ENCODE peak calls at places on chromosomes 5 and 9, in six cellular contexts. V is Calu3, J is astrocyte of the spinal cord, D is natural killer cell, E is fibroblast of lung, U is choroid plexus epithelial cell. T is an unnamed sample.

GRCh38 chr5:122129332-122129731 is at the start of gene ZNF474:
- DNase-seq in D (no peak), J (peak; percentile 99), E (peak; percentile 99), U (peak; percentile 99), V (peak; percentile 76), T (peak; percentile 92)

GRCh38 chr5:107383414-107383813 is 287.3 kb downstream of the EFNA5 start:
- DNase-seq in V (no peak), U (peak; percentile 58), D (no peak), E (no peak), J (no peak), T (peak; percentile 85)

GRCh38 chr5:670396-671270 is 22.5 kb downstream of the TPPP start:
- DNase-seq in V (no peak), E (no peak), U (no peak), J (no peak), D (no peak), T (no peak)

GRCh38 chr9:129383415-129384088 is 205.5 kb upstream of the IER5L start:
- DNase-seq in E (peak; percentile 69), V (peak; percentile 63), J (peak; percentile 65), D (peak; percentile 61), U (peak; percentile 81), T (peak; percentile 52)

GRCh38 chr5:127776477-127776876 is 73.3 kb downstream of the CCDC192 start:
- DNase-seq in D (no peak), V (no peak), J (no peak), E (no peak), U (no peak), T (no peak)

GRCh38 chr5:124421584-124421983 is 324.9 kb downstream of the ZNF608 start:
- DNase-seq in U (no peak), D (no peak), E (no peak), J (no peak), V (no peak), T (no peak)

GRCh38 chr5:14713476-14714384 is 49.2 kb downstream of the OTULIN start:
- DNase-seq in J (no peak), E (no peak), U (no peak), V (no peak), D (no peak), T (no peak)

GRCh38 chr5:10866913-10867312 is 105.9 kb upstream of the DAP start:
- DNase-seq in J (no peak), V (no peak), D (no peak), U (peak; percentile 12), E (no peak), T (no peak)

GRCh38 chr5:82111191-82111590 is 139.4 kb downstream of the ATG10 start:
- DNase-seq in U (peak; percentile 91), V (no peak), E (peak; percentile 93), D (no peak), J (peak; percentile 49), T (no peak)

GRCh38 chr5:55918097-55919035 is 67.2 kb downstream of the IL31RA start:
- DNase-seq in J (no peak), E (no peak), U (no peak), V (no peak), D (no peak), T (no peak)

GRCh38 chr9:132235125-132235524 is 73.3 kb downstream of the NTNG2 start:
- DNase-seq in J (no peak), U (no peak), E (no peak), D (no peak), V (no peak), T (no peak)

GRCh38 chr9:132235894-132236661 is 74.2 kb downstream of the NTNG2 start:
- DNase-seq in V (peak; percentile 71), J (peak; percentile 54), U (peak; percentile 75), E (peak; percentile 44), D (peak; percentile 71), T (peak; percentile 70)

GRCh38 chr9:132238026-132238972 is 76.4 kb downstream of the NTNG2 start:
- DNase-seq in E (no peak), U (no peak), V (no peak), D (no peak), J (no peak), T (no peak)

GRCh38 chr9:132237481-132237880 is 75.6 kb downstream of the NTNG2 start:
- DNase-seq in J (no peak), V (no peak), E (no peak), D (no peak), U (no peak), T (peak; percentile 37)

GRCh38 chr9:132236662-132237311 is 74.9 kb downstream of the NTNG2 start:
- DNase-seq in E (no peak), D (no peak), U (no peak), J (no peak), V (no peak), T (no peak)
- TF ChIP-seq CTCF in E (no peak), D (peak; percentile 76), U (no peak), J (no peak), V (peak; percentile 18), T (no peak)

GRCh38 chr5:142801495-142801871 is 31.3 kb downstream of the ARHGAP26 start:
- DNase-seq in U (no peak), J (no peak), D (no peak), E (no peak), V (no peak), T (no peak)

GRCh38 chr5:142800776-142801494 is 30.8 kb downstream of the ARHGAP26 start:
- DNase-seq in U (no peak), V (no peak), J (no peak), E (no peak), D (peak; percentile 29), T (no peak)

GRCh38 chr5:142806769-142807377 is 36.7 kb downstream of the ARHGAP26 start:
- DNase-seq in V (peak; percentile 27), D (no peak), J (no peak), E (no peak), U (no peak), T (no peak)

GRCh38 chr5:142805339-142805738 is 35.2 kb downstream of the ARHGAP26 start:
- DNase-seq in V (no peak), U (no peak), D (no peak), J (no peak), E (no peak), T (no peak)

DNA sequence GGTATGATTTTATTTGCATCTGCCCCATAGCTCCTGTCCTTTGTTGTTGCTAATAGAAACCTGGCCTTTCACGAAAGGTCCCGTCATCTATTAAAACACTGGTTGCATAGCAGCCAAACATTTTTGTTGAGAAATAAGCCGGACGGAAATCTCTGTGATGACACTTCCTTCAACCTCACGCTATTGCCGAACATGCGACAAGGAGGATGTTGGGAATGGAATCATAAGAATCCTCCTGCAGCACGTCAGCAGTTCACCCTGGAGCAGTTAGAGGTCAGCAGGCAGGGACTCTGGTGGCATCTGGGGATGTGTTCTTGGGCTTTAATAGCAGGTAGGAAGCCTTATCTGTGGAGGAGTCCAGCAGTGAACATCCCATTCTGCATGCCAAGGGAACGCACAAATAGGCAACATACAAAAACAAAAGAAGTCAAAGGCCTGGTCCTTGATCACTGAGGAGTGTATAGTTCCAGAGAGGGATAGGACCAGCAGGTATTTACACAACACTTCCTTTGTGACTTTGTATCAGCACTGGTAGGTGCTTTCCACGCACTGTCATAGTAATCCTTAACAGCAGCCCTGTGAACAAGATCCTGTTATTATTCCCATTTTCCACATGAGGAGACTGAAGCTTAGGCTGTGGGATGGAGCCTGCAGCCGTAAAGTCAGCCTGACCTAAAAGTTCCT is 33.4 kb downstream of the ARHGAP26 start:
- DNase-seq in E (no peak), D (no peak), U (peak; percentile 76), J (no peak), V (no peak), T (no peak)
- TF ChIP-seq CTCF in E (no peak), D (no peak), U (no peak), J (no peak), V (no peak), T (no peak)

GRCh38 chr5:60007724-60008123 is 114.2 kb upstream of the PDE4D start:
- DNase-seq in J (no peak), U (no peak), E (no peak), D (no peak), V (no peak), T (no peak)

GRCh38 chr5:60014331-60014730 is 120.8 kb upstream of the PDE4D start:
- DNase-seq in U (no peak), D (no peak), E (no peak), J (no peak), V (no peak), T (no peak)

DNA sequence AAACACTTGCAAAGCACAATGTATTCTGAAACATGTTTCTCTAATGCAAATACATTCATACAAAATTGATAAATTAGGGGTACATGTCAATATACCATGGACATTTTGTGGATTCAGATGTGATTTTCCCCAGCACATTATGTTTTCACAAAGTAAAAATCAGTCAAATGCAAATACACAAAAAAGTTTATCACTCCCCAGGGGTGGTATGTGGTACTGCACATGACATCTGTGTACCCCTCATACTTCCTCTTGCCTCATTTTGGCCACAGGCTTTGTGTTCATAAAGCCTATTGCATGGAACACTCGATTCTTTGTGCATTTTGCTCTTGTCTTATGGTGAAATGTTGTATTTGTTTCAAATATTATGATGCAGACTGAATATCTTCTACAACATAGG is 116.8 kb upstream of the PDE4D start:
- DNase-seq in U (no peak), D (no peak), E (no peak), J (no peak), V (no peak), T (peak; percentile 6)
- TF ChIP-seq CTCF in U (peak; percentile 16), D (no peak), E (no peak), J (peak; percentile 5), V (no peak), T (peak; percentile 6)

DNA sequence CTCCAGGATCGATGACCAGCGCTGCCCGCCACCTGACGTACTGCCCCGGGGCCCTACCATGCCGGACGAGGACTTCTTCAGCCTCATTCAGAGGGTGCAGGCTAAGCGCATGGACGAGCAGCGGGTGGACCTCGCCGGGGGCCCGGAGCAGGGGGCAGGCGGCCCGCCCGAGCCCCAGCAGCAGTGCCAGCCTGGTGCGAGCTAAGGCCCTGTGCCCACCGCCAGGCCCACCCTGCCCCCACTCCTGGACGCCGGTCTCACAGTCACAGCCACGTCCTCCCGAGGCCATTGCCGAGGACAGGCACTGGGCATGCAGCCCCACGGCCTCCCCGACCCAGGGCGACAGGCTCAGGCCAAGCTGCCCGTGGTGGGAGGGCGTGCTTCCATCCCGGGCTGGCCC is 5.5 kb downstream of the DNLZ start:
- DNase-seq in U (no peak), D (no peak), E (no peak), V (no peak), J (no peak), T (no peak)
- TF ChIP-seq CTCF in U (no peak), D (no peak), E (no peak), V (no peak), J (no peak), T (no peak)

GRCh38 chr5:72556351-72557146 is 49.3 kb upstream of the ZNF366 start:
- DNase-seq in U (peak; percentile 76), J (peak; percentile 64), D (no peak), E (peak; percentile 61), V (peak; percentile 55), T (no peak)
- TF ChIP-seq CTCF in U (peak; percentile 42), J (peak; percentile 12), D (no peak), E (peak; percentile 18), V (peak; percentile 39), T (no peak)

DNA sequence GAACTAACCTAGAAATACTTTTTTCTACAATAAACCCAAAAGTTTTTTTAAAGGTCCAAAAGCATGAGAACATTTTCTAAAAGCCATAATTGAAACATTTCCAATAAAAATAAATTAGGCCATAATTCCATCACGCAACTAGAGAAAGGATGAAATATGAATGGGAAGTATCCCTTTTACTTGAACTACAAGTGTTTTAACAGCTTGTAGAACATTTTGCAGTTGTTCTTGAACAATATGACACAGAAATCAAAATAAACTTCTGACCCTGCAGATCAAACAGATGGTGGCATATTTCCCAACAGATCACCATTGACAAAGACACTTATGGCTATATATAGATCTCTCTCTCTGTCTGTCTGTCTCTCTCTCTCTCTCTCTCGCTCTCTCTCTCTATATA is 624.4 kb downstream of the PSAT1 start:
- DNase-seq in J (peak; percentile 66), U (peak; percentile 60), D (no peak), E (peak; percentile 72), V (no peak), T (peak; percentile 29)
- TF ChIP-seq CTCF in J (no peak), U (no peak), D (no peak), E (no peak), V (no peak), T (no peak)

GRCh38 chr9:119375892-119376291 is 6.7 kb upstream of the BRINP1 start:
- DNase-seq in D (no peak), J (no peak), E (peak; percentile 14), V (no peak), U (peak; percentile 25), T (peak; percentile 62)
- TF ChIP-seq CTCF in D (no peak), J (no peak), E (no peak), V (no peak), U (peak; percentile 25), T (peak; percentile 36)